ENCODE peak calls at places on chromosomes 7 and 10, in eight cellular contexts. F is PC-3, W is SK-N-SH, A is OCI-LY7, N is hepatocyte, J is neural progenitor cell, D is GM23248, R is MM.1S. U is an unnamed sample.

GRCh38 chr10:12412671-12413368 is 63.5 kb downstream of the CAMK1D start:
- DNase-seq in W (no peak), J (no peak), A (no peak), N (no peak), D (no peak), R (no peak), F (no peak), U (no peak)

GRCh38 chr7:98163704-98164478 is 47.3 kb upstream of the BHLHA15 start:
- DNase-seq in F (peak; percentile 83), R (no peak), W (no peak), J (no peak), D (peak; percentile 2), N (peak; percentile 54), A (no peak), U (no peak)

GRCh38 chr10:78925275-78925674 is 143.5 kb upstream of the ZMIZ1 start:
- DNase-seq in N (no peak), R (no peak), A (no peak), D (no peak), F (no peak), W (no peak), J (no peak), U (no peak)

GRCh38 chr7:20083781-20084180 is 133.4 kb downstream of the MACC1 start:
- DNase-seq in N (peak; percentile 32), J (no peak), D (peak; percentile 96), A (no peak), W (no peak), F (peak; percentile 83), R (no peak), U (no peak)

GRCh38 chr10:118369806-118370205 is 27.7 kb upstream of the FAM204A start:
- DNase-seq in J (no peak), D (no peak), A (no peak), F (no peak), W (peak; percentile 12), N (no peak), R (no peak), U (no peak)

GRCh38 chr10:130403153-130403890 is 267.1 kb downstream of the GLRX3 start:
- DNase-seq in R (no peak), A (no peak), J (no peak), N (no peak), D (no peak), W (peak; percentile 62), F (no peak), U (no peak)

GRCh38 chr10:91557540-91558231 is 75.2 kb downstream of the PPP1R3C start:
- DNase-seq in A (no peak), J (no peak), W (no peak), R (no peak), N (no peak), F (no peak), D (no peak), U (no peak)

GRCh38 chr7:130733866-130734524 is at the start of gene KLF14:
- DNase-seq in R (peak; percentile 43), W (peak; percentile 88), N (peak; percentile 35), A (no peak), D (peak; percentile 66), J (peak; percentile 75), F (no peak), U (peak; percentile 55)

GRCh38 chr7:27155816-27156507 is 513 bp downstream of the HOXA7 start:
- DNase-seq in J (peak; percentile 47), W (no peak), N (no peak), F (peak; percentile 52), R (no peak), D (peak; percentile 78), A (peak; percentile 65), U (peak; percentile 54)

GRCh38 chr10:35058134-35058533 is 32.0 kb downstream of the CUL2 start:
- DNase-seq in D (peak; percentile 93), R (no peak), W (no peak), J (no peak), A (no peak), N (no peak), F (peak; percentile 100), U (peak; percentile 20)

GRCh38 chr10:131249957-131250347 is 61.6 kb downstream of the TCERG1L start:
- DNase-seq in N (no peak), A (no peak), J (no peak), R (no peak), D (no peak), F (no peak), W (no peak), U (no peak)

GRCh38 chr10:101841826-101842225 is 1.8 kb downstream of the KCNIP2 start:
- DNase-seq in W (peak; percentile 44), D (no peak), N (no peak), A (no peak), J (no peak), R (no peak), F (no peak), U (no peak)

GRCh38 chr7:151850484-151851159 is 26.3 kb downstream of the PRKAG2 start:
- DNase-seq in F (no peak), J (no peak), W (no peak), D (no peak), R (no peak), N (no peak), A (no peak), U (no peak)

GRCh38 chr10:60282771-60283353 is 106.8 kb downstream of the ANK3 start:
- DNase-seq in R (no peak), J (no peak), A (peak; percentile 8), N (peak; percentile 27), W (no peak), F (peak; percentile 99), D (peak; percentile 56), U (no peak)

GRCh38 chr10:5047912-5048628 is 44.4 kb upstream of the AKR1C2 start:
- DNase-seq in W (no peak), R (no peak), F (peak; percentile 49), N (no peak), D (peak; percentile 80), J (no peak), A (no peak), U (no peak)

GRCh38 chr10:18738835-18739234 is 79.6 kb downstream of the ARL5B start:
- DNase-seq in F (peak; percentile 51), A (no peak), N (no peak), J (no peak), D (peak; percentile 92), R (no peak), W (no peak), U (no peak)

DNA sequence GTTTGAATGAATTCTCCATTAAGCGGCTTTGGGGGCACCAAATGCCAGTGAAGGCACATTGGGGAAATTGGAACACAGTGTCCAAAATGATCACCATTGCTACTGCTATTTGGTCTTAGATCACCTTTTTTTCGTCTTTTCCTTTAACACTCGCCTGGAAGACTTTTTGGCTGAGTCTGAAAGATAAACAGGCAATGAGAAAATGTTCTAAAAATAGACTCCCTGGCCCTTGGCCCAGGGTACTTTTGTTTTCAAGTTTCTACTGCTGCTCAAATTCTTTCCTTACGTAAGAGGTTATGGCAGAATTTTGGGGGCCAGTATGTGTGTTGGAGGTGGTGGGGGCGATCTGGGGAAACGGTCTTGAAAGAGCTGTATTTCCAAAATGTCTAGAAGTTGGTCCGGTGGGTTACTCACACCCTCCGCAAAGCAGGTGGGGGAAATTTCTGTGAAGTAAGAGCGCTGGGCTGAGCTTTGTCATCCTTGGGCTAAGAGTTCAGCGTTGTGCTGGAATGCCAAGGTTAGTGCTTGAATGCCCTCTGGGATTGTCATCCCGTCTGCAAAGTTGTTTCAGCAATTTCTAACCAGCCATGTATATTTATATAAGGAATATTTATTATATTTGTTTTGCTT is 1.3 kb upstream of the ITPRIP start:
- DNase-seq in A (no peak), R (peak; percentile 24), F (peak; percentile 66), D (peak; percentile 89), N (peak; percentile 61), W (no peak), J (no peak), U (no peak)
- TF ChIP-seq EZH2phosphoT487 in A (no peak), R (no peak), F (no peak), D (no peak), N (no peak), W (no peak), J (no peak), U (no peak)

GRCh38 chr10:44954962-44955361 is 4.6 kb upstream of the RASSF4 start:
- DNase-seq in W (no peak), N (no peak), F (no peak), D (no peak), A (no peak), J (no peak), R (no peak), U (no peak)

GRCh38 chr10:44951827-44952226 is 7.8 kb upstream of the RASSF4 start:
- DNase-seq in R (no peak), D (no peak), N (peak; percentile 3), A (no peak), F (no peak), W (no peak), J (no peak), U (no peak)

GRCh38 chr10:44950326-44951225 is 9.0 kb upstream of the RASSF4 start:
- DNase-seq in W (no peak), F (no peak), J (no peak), D (no peak), R (no peak), A (no peak), N (no peak), U (no peak)

GRCh38 chr10:44955408-44956070 is 4.1 kb upstream of the RASSF4 start:
- DNase-seq in F (no peak), W (no peak), N (no peak), R (no peak), A (no peak), J (no peak), D (no peak), U (no peak)

GRCh38 chr10:44952779-44953231 is 6.8 kb upstream of the RASSF4 start:
- DNase-seq in A (no peak), J (no peak), W (no peak), N (no peak), D (no peak), R (no peak), F (no peak), U (peak; percentile 73)
- TF ChIP-seq EZH2phosphoT487 in A (no peak), J (no peak), W (no peak), N (no peak), D (no peak), R (no peak), F (no peak), U (no peak)

DNA sequence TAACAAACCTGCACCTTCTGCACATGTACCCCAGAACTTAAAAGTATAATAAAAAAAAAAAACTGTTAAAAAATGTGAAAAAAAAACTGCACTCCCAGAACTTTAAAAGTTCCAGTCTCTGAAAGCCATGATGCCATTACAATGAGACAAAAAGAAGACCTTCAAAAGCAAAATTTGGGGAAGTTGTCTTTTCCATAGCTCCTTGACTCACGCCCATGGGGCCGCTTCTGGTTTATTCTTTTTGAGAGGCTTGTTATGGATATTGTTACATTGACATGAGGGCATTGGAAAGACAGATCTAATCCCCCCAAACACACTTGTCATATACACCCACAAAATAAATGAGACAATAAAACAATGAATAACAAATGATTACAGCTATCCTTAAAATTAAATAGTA is 805 bp downstream of the BLNK start:
- DNase-seq in F (no peak), W (no peak), J (no peak), A (no peak), N (no peak), D (no peak), R (no peak), U (no peak)
- TF ChIP-seq EZH2phosphoT487 in F (no peak), W (no peak), J (no peak), A (no peak), N (no peak), D (no peak), R (no peak), U (no peak)

DNA sequence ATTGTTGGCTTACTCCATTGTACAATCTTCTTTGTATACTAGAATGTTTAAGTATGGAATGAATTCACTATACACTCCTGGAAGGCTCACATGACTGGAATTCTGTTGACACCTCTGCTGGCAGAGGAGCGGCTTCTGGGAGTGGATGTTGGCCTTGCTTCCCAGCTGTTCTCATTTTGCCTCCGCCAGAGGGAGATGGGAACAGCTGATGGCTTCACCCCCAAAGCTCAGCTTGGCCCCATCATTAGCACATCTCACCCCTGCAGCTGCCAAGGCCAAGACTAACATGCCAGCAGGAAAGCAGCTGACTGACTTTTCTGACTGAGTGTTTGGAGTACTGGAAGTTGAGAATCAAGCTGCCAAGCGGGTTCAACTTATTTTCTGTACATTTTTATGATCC is 15.1 kb downstream of the ADAM12 start:
- DNase-seq in F (no peak), J (no peak), D (peak; percentile 54), N (no peak), R (no peak), W (no peak), A (no peak), U (no peak)
- TF ChIP-seq EZH2phosphoT487 in F (no peak), J (no peak), D (no peak), N (no peak), R (no peak), W (no peak), A (no peak), U (no peak)